ENCODE peak calls at places on chromosomes 16 and 17, in five cellular contexts. O is lung, R is HepG2, I is AG04450, N is Peyer's patch. W is an unnamed sample.

GRCh38 chr16:72896719-72897118 is 151.2 kb downstream of the ZFHX3 start:
- DNase-seq in R (no peak), N (no peak), O (no peak), I (no peak), W (no peak)

GRCh38 chr16:10736926-10737625 is 6.6 kb upstream of the NUBP1 start:
- DNase-seq in O (peak; percentile 72), R (peak; percentile 76), I (peak; percentile 38), N (peak; percentile 81), W (peak; percentile 50)

GRCh38 chr17:17983376-17983775 is 10.7 kb downstream of the DRC3 start:
- DNase-seq in I (no peak), O (no peak), R (no peak), N (no peak), W (no peak)

GRCh38 chr17:40303009-40303657 is 5.8 kb upstream of the RARA start:
- DNase-seq in R (peak; percentile 64), N (peak; percentile 84), O (peak; percentile 57), I (peak; percentile 57), W (no peak)

GRCh38 chr17:62119373-62119772 is 54.3 kb upstream of the MED13 start:
- DNase-seq in I (no peak), O (no peak), N (no peak), R (no peak), W (no peak)

GRCh38 chr16:68200120-68200783 is 35.7 kb downstream of the ESRP2 start:
- DNase-seq in R (no peak), I (no peak), N (no peak), O (no peak), W (no peak)

GRCh38 chr17:30378191-30378796 is 433 bp upstream of the CPD start:
- DNase-seq in I (no peak), O (no peak), N (peak; percentile 68), R (no peak), W (peak; percentile 58)

GRCh38 chr17:29561541-29562517 is 5.0 kb downstream of the ABHD15 start:
- DNase-seq in O (peak; percentile 28), N (peak; percentile 90), I (no peak), R (no peak), W (peak; percentile 44)

GRCh38 chr17:78358538-78359215 is 1.2 kb downstream of the SOCS3 start:
- DNase-seq in O (no peak), R (no peak), N (peak; percentile 63), I (no peak), W (no peak)

GRCh38 chr17:6640536-6641373 is at the start of the genes KIAA0753 and TXNDC17:
- DNase-seq in I (peak; percentile 74), N (peak; percentile 97), O (peak; percentile 94), R (peak; percentile 79), W (peak; percentile 91)

GRCh38 chr16:49183911-49184310 is 97.7 kb downstream of the CBLN1 start:
- DNase-seq in I (no peak), O (no peak), N (peak; percentile 58), R (peak; percentile 20), W (no peak)

GRCh38 chr16:57536306-57537193 is at the start of gene CCDC102A:
- DNase-seq in N (no peak), R (no peak), O (no peak), I (no peak), W (peak; percentile 39)

GRCh38 chr17:72772331-72772821 is 320.1 kb downstream of the SLC39A11 start:
- DNase-seq in R (no peak), N (no peak), O (no peak), I (no peak), W (no peak)

GRCh38 chr16:2854700-2855309 is 3.2 kb downstream of the PRSS22 start:
- DNase-seq in I (no peak), R (no peak), N (no peak), O (no peak), W (no peak)

GRCh38 chr16:4966736-4967453 is 8.8 kb downstream of the SEC14L5 start:
- DNase-seq in O (no peak), R (no peak), I (no peak), N (no peak), W (no peak)

GRCh38 chr16:66717112-66717675 is 20.7 kb upstream of the CMTM4 start:
- DNase-seq in N (peak; percentile 81), O (no peak), R (peak; percentile 64), I (peak; percentile 45), W (no peak)

GRCh38 chr17:6570731-6571465 is 14.5 kb upstream of the PITPNM3 start:
- DNase-seq in R (no peak), I (no peak), N (peak; percentile 21), O (no peak), W (no peak)

GRCh38 chr16:5580320-5580719 is 482.7 kb upstream of the EEF2KMT start:
- DNase-seq in R (no peak), I (no peak), O (no peak), N (no peak), W (no peak)

GRCh38 chr17:39757931-39758873 is 20.5 kb downstream of the GRB7 start:
- DNase-seq in O (no peak), I (no peak), R (no peak), N (peak; percentile 60), W (peak; percentile 48)

GRCh38 chr16:15033309-15033707 is 22.6 kb downstream of the NTAN1 start:
- DNase-seq in I (no peak), O (no peak), R (no peak), N (peak; percentile 37), W (no peak)

GRCh38 chr16:55184619-55185018 is 139.4 kb upstream of the IRX6 start:
- DNase-seq in R (no peak), I (no peak), O (no peak), N (no peak), W (no peak)

GRCh38 chr16:55176901-55177300 is 147.1 kb upstream of the IRX6 start:
- DNase-seq in N (no peak), O (no peak), I (no peak), R (no peak), W (no peak)

GRCh38 chr16:55184052-55184451 is 140.0 kb upstream of the IRX6 start:
- DNase-seq in N (no peak), O (no peak), R (no peak), I (no peak), W (no peak)

GRCh38 chr16:55175389-55175788 is 148.6 kb upstream of the IRX6 start:
- DNase-seq in R (no peak), O (no peak), N (no peak), I (no peak), W (no peak)

GRCh38 chr16:55179858-55180585 is 144.0 kb upstream of the IRX6 start:
- DNase-seq in I (no peak), R (no peak), O (peak; percentile 80), N (no peak), W (no peak)
- TF ChIP-seq CTCF in I (no peak), R (no peak), O (no peak), N (no peak), W (no peak)

GRCh38 chr16:78775161-78775561 is 675.7 kb downstream of the WWOX start:
- DNase-seq in I (no peak), O (no peak), R (no peak), N (no peak), W (no peak)

GRCh38 chr16:78768226-78768625 is 668.8 kb downstream of the WWOX start:
- DNase-seq in I (no peak), N (no peak), O (no peak), R (no peak), W (no peak)

GRCh38 chr16:78768723-78769122 is 669.3 kb downstream of the WWOX start:
- DNase-seq in I (no peak), O (no peak), R (no peak), N (no peak), W (no peak)

GRCh38 chr16:78773316-78773715 is 673.9 kb downstream of the WWOX start:
- DNase-seq in O (no peak), N (no peak), I (no peak), R (no peak), W (no peak)

GRCh38 chr16:78770353-78771091 is 671.1 kb downstream of the WWOX start:
- DNase-seq in R (peak; percentile 67), N (peak; percentile 91), I (no peak), O (peak; percentile 75), W (peak; percentile 80)
- TF ChIP-seq CTCF in R (peak; percentile 96), N (peak; percentile 72), I (no peak), O (peak; percentile 92), W (peak; percentile 97)

DNA sequence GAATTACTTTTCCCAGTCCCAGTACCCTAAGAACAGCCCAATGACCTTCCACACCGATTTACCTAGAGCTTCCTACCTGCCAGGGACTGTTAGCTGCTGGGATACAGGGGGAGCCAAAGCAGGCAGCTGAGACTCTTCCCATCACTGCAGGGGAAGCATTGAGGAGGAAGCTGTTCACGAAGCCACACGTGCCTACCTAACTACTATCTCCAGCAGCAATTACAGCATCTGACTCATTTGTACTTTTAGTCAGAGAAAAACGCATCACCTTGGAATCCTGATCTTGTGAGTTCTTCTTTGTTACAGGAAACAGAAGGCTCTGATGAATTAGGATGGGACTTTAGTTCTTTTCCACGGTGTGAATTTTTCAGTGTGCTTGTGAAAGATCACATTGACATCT is 113.7 kb upstream of the DHX40 start:
- DNase-seq in O (no peak), N (no peak), R (no peak), I (no peak), W (no peak)
- TF ChIP-seq CTCF in O (no peak), N (no peak), R (peak; percentile 26), I (no peak), W (no peak)

GRCh38 chr17:38740806-38741205 is 7.3 kb downstream of the PCGF2 start:
- DNase-seq in I (no peak), N (no peak), O (no peak), R (no peak), W (no peak)

GRCh38 chr17:38741443-38741842 is 6.7 kb downstream of the PCGF2 start:
- DNase-seq in I (no peak), R (no peak), O (no peak), N (no peak), W (no peak)

GRCh38 chr17:38742431-38743308 is 5.5 kb downstream of the PCGF2 start:
- DNase-seq in I (peak; percentile 37), R (peak; percentile 45), N (peak; percentile 71), O (peak; percentile 72), W (no peak)

GRCh38 chr17:38743556-38744171 is 4.5 kb downstream of the PCGF2 start:
- DNase-seq in R (no peak), N (no peak), O (no peak), I (no peak), W (no peak)

GRCh38 chr17:38741853-38742421 is 6.2 kb downstream of the PCGF2 start:
- DNase-seq in R (no peak), O (no peak), N (peak; percentile 73), I (no peak), W (no peak)
- TF ChIP-seq CTCF in R (no peak), O (no peak), N (no peak), I (no peak), W (no peak)